ENCODE peak calls at places on chromosomes 3 and 15, in four cellular contexts. One of them, this sample, is unnamed.

GRCh38 chr3:135017494-135017893 is 222.4 kb downstream of the EPHB1 start:
- DNase-seq in mucosa of descending colon: no peak
- DNase-seq in H9: no peak
- DNase-seq in AG10803: no peak
- DNase-seq in this sample: no peak

GRCh38 chr15:37099321-37100108 is 834 bp downstream of the MEIS2 start:
- DNase-seq in mucosa of descending colon: no peak
- DNase-seq in H9: no peak
- DNase-seq in AG10803: no peak
- DNase-seq in this sample: peak

GRCh38 chr3:54122802-54123537 is 618 bp downstream of the CACNA2D3 start:
- DNase-seq in mucosa of descending colon: no peak
- DNase-seq in H9: no peak
- DNase-seq in AG10803: no peak
- DNase-seq in this sample: no peak

GRCh38 chr3:48186993-48187578 is 1.1 kb downstream of the CDC25A start:
- DNase-seq in mucosa of descending colon: no peak
- DNase-seq in H9: no peak
- DNase-seq in AG10803: peak
- DNase-seq in this sample: no peak

GRCh38 chr15:39556461-39556860 is 24.4 kb upstream of the THBS1 start:
- DNase-seq in mucosa of descending colon: no peak
- DNase-seq in H9: no peak
- DNase-seq in AG10803: no peak
- DNase-seq in this sample: no peak

GRCh38 chr3:35486295-35486694 is 153.0 kb upstream of the ARPP21 start:
- DNase-seq in mucosa of descending colon: no peak
- DNase-seq in H9: no peak
- DNase-seq in AG10803: no peak
- DNase-seq in this sample: no peak

GRCh38 chr3:130905551-130905950 is 11.7 kb downstream of the ATP2C1 start:
- DNase-seq in mucosa of descending colon: peak
- DNase-seq in H9: no peak
- DNase-seq in AG10803: peak
- DNase-seq in this sample: no peak

GRCh38 chr3:120450914-120451669 is at the start of gene FSTL1:
- DNase-seq in mucosa of descending colon: peak
- DNase-seq in H9: peak
- DNase-seq in AG10803: peak
- DNase-seq in this sample: peak

GRCh38 chr3:100899440-100900091 is 93.7 kb downstream of the ABI3BP start:
- DNase-seq in mucosa of descending colon: no peak
- DNase-seq in H9: no peak
- DNase-seq in AG10803: no peak
- DNase-seq in this sample: no peak

GRCh38 chr3:99911433-99911832 is 93.8 kb downstream of the CMSS1 start:
- DNase-seq in mucosa of descending colon: no peak
- DNase-seq in H9: no peak
- DNase-seq in AG10803: no peak
- DNase-seq in this sample: no peak

GRCh38 chr3:131329774-131330173 is 51.8 kb upstream of the NUDT16 start:
- DNase-seq in mucosa of descending colon: no peak
- DNase-seq in H9: no peak
- DNase-seq in AG10803: no peak
- DNase-seq in this sample: no peak

GRCh38 chr3:73398084-73398483 is 226.7 kb downstream of the PDZRN3 start:
- DNase-seq in mucosa of descending colon: no peak
- DNase-seq in H9: no peak
- DNase-seq in AG10803: no peak
- DNase-seq in this sample: no peak

GRCh38 chr15:64009798-64010241 is 36.5 kb downstream of the DAPK2 start:
- DNase-seq in mucosa of descending colon: no peak
- DNase-seq in H9: no peak
- DNase-seq in AG10803: peak
- DNase-seq in this sample: no peak

GRCh38 chr15:49037546-49037940 is 8.7 kb downstream of the SECISBP2L start:
- DNase-seq in mucosa of descending colon: no peak
- DNase-seq in H9: no peak
- DNase-seq in AG10803: no peak
- DNase-seq in this sample: no peak

GRCh38 chr3:136186330-136186729 is 9.8 kb downstream of the MSL2 start:
- DNase-seq in mucosa of descending colon: peak
- DNase-seq in H9: no peak
- DNase-seq in AG10803: no peak
- DNase-seq in this sample: peak

GRCh38 chr15:65906396-65906795 is 37.1 kb downstream of the RAB11A start:
- DNase-seq in mucosa of descending colon: peak
- DNase-seq in H9: peak
- DNase-seq in AG10803: no peak
- DNase-seq in this sample: no peak

GRCh38 chr3:179671709-179672337 is 19.0 kb downstream of the USP13 start:
- DNase-seq in mucosa of descending colon: no peak
- DNase-seq in H9: no peak
- DNase-seq in AG10803: no peak
- DNase-seq in this sample: no peak

GRCh38 chr15:78016860-78017259 is 60.7 kb downstream of the TBC1D2B start:
- DNase-seq in mucosa of descending colon: no peak
- DNase-seq in H9: no peak
- DNase-seq in AG10803: no peak
- DNase-seq in this sample: peak

GRCh38 chr3:137692803-137693431 is 71.2 kb upstream of the SOX14 start:
- DNase-seq in mucosa of descending colon: peak
- DNase-seq in H9: peak
- DNase-seq in AG10803: no peak
- DNase-seq in this sample: no peak

GRCh38 chr3:38334656-38335055 is 11.9 kb upstream of the XYLB start:
- DNase-seq in mucosa of descending colon: no peak
- DNase-seq in H9: no peak
- DNase-seq in AG10803: peak
- DNase-seq in this sample: no peak

GRCh38 chr15:67750371-67750770 is 74.9 kb upstream of the SKOR1 start:
- DNase-seq in mucosa of descending colon: no peak
- DNase-seq in H9: no peak
- DNase-seq in AG10803: no peak
- DNase-seq in this sample: no peak

GRCh38 chr15:55740981-55741591 is 1.9 kb downstream of the PRTG start:
- DNase-seq in mucosa of descending colon: no peak
- DNase-seq in H9: no peak
- DNase-seq in AG10803: no peak
- DNase-seq in this sample: no peak

GRCh38 chr3:110664148-110664547 is 407.5 kb upstream of the NECTIN3 start:
- DNase-seq in mucosa of descending colon: no peak
- DNase-seq in H9: no peak
- DNase-seq in AG10803: peak
- DNase-seq in this sample: no peak

GRCh38 chr3:123672429-123673146 is 87.7 kb upstream of the HACD2 start:
- DNase-seq in mucosa of descending colon: no peak
- DNase-seq in H9: no peak
- DNase-seq in AG10803: no peak
- DNase-seq in this sample: no peak

GRCh38 chr3:112530573-112530972 is 31.2 kb downstream of the ATG3 start:
- DNase-seq in mucosa of descending colon: no peak
- DNase-seq in H9: no peak
- DNase-seq in AG10803: no peak
- DNase-seq in this sample: no peak

GRCh38 chr3:156643729-156644389 is 30.5 kb upstream of the TIPARP start:
- DNase-seq in mucosa of descending colon: peak
- DNase-seq in H9: no peak
- DNase-seq in AG10803: peak
- DNase-seq in this sample: peak

GRCh38 chr3:52451237-52452083 is 2.4 kb downstream of the TNNC1 start:
- DNase-seq in mucosa of descending colon: no peak
- DNase-seq in H9: peak
- DNase-seq in AG10803: no peak
- DNase-seq in this sample: no peak

GRCh38 chr3:72903004-72903403 is 15.2 kb downstream of the GXYLT2 start:
- DNase-seq in mucosa of descending colon: no peak
- DNase-seq in H9: no peak
- DNase-seq in AG10803: peak
- DNase-seq in this sample: no peak

GRCh38 chr3:178002113-178002512 is 534.1 kb upstream of the KCNMB2 start:
- DNase-seq in mucosa of descending colon: no peak
- DNase-seq in H9: no peak
- DNase-seq in AG10803: no peak
- DNase-seq in this sample: no peak

GRCh38 chr3:184806567-184807271 is 5.2 kb upstream of the VPS8 start:
- DNase-seq in mucosa of descending colon: no peak
- DNase-seq in H9: no peak
- DNase-seq in AG10803: no peak
- DNase-seq in this sample: no peak

GRCh38 chr3:63961891-63962290 is 49.7 kb upstream of the SCAANT1 start:
- DNase-seq in mucosa of descending colon: no peak
- DNase-seq in H9: no peak
- DNase-seq in AG10803: no peak
- DNase-seq in this sample: no peak

GRCh38 chr3:105040026-105040622 is 326.6 kb upstream of the ALCAM start:
- DNase-seq in mucosa of descending colon: no peak
- DNase-seq in H9: no peak
- DNase-seq in AG10803: no peak
- DNase-seq in this sample: no peak

GRCh38 chr15:80568298-80568697 is 126.8 kb upstream of the ABHD17C start:
- DNase-seq in mucosa of descending colon: no peak
- DNase-seq in H9: no peak
- DNase-seq in AG10803: no peak
- DNase-seq in this sample: no peak

GRCh38 chr3:111749171-111750170 is 109.6 kb upstream of the PHLDB2 start:
- DNase-seq in mucosa of descending colon: no peak
- DNase-seq in H9: no peak
- DNase-seq in AG10803: no peak
- DNase-seq in this sample: no peak

GRCh38 chr3:53617893-53618523 is 123.6 kb downstream of the CACNA1D start:
- DNase-seq in mucosa of descending colon: no peak
- DNase-seq in H9: no peak
- DNase-seq in AG10803: no peak
- DNase-seq in this sample: no peak

GRCh38 chr3:112448939-112449338 is 50.3 kb downstream of the BTLA start:
- DNase-seq in mucosa of descending colon: no peak
- DNase-seq in H9: no peak
- DNase-seq in AG10803: no peak
- DNase-seq in this sample: no peak

GRCh38 chr3:149224736-149225594 is 3.3 kb upstream of the CP start:
- DNase-seq in mucosa of descending colon: no peak
- DNase-seq in H9: no peak
- DNase-seq in AG10803: peak
- DNase-seq in this sample: peak

This sample was measured in body of pancreas.